ENCODE peak calls at places on chromosomes 4 and X, in four cellular contexts. G is lower lobe of right lung, U is putamen, J is H54. V is an unnamed sample.

GRCh38 chr4:26331380-26331945 is 10.6 kb downstream of the RBPJ start:
- DNase-seq in G (no peak), U (no peak), J (no peak), V (no peak)

GRCh38 chr4:147560632-147561031 is 56.6 kb upstream of the TMEM184C start:
- DNase-seq in G (no peak), U (no peak), J (no peak), V (no peak)

GRCh38 chrX:31268359-31268758 is 196.5 kb upstream of the FTHL17 start:
- DNase-seq in G (no peak), U (no peak), J (no peak), V (no peak)

GRCh38 chr4:105765690-105766407 is 57.3 kb downstream of the GSTCD start:
- DNase-seq in G (no peak), U (no peak), J (peak; percentile 5), V (peak; percentile 65)

GRCh38 chrX:47078129-47079043 is at the start of gene RGN:
- DNase-seq in G (no peak), U (no peak), J (no peak), V (peak; percentile 24)

GRCh38 chr4:107258359-107258758 is 222.2 kb upstream of the DKK2 start:
- DNase-seq in G (no peak), U (no peak), J (no peak), V (peak; percentile 15)

GRCh38 chr4:36244257-36245084 is at the start of gene ARAP2:
- DNase-seq in G (peak; percentile 83), U (peak; percentile 71), J (peak; percentile 48), V (peak; percentile 8)

GRCh38 chr4:158777423-158777822 is 8.6 kb downstream of the FNIP2 start:
- DNase-seq in G (no peak), U (no peak), J (no peak), V (no peak)

GRCh38 chr4:110869862-110870577 is 247.1 kb upstream of the PITX2 start:
- DNase-seq in G (no peak), U (no peak), J (no peak), V (no peak)

GRCh38 chr4:188578657-188579056 is 439.4 kb downstream of the TRIML1 start:
- DNase-seq in G (no peak), U (no peak), J (no peak), V (no peak)

GRCh38 chr4:45350438-45350837 is 624.1 kb upstream of the GNPDA2 start:
- DNase-seq in G (no peak), U (peak; percentile 19), J (no peak), V (no peak)

GRCh38 chrX:102599084-102599949 is at the start of gene ARMCX5:
- DNase-seq in G (peak; percentile 78), U (peak; percentile 77), J (peak; percentile 35), V (peak; percentile 55)

GRCh38 chr4:76993787-76994641 is 44.5 kb downstream of the SEPTIN11 start:
- DNase-seq in G (no peak), U (peak; percentile 61), J (no peak), V (no peak)

GRCh38 chr4:139154538-139154937 is 22.5 kb downstream of the ELF2 start:
- DNase-seq in G (no peak), U (no peak), J (no peak), V (no peak)

GRCh38 chr4:123554263-123554662 is 157.7 kb downstream of the SPRY1 start:
- DNase-seq in G (no peak), U (no peak), J (no peak), V (no peak)

GRCh38 chrX:53280316-53280702 is 1.1 kb downstream of the IQSEC2 start:
- DNase-seq in G (no peak), U (no peak), J (no peak), V (no peak)

GRCh38 chr4:26741491-26741871 is 119.2 kb upstream of the STIM2 start:
- DNase-seq in G (no peak), U (no peak), J (no peak), V (peak; percentile 9)

GRCh38 chrX:131970347-131970746 is 52.8 kb upstream of the STK26 start:
- DNase-seq in G (no peak), U (no peak), J (no peak), V (no peak)

GRCh38 chr4:55820260-55820659 is 670 bp downstream of the EXOC1L start:
- DNase-seq in G (no peak), U (no peak), J (no peak), V (no peak)

GRCh38 chr4:26515936-26516335 is 25.7 kb upstream of the CCKAR start:
- DNase-seq in G (no peak), U (no peak), J (no peak), V (no peak)

GRCh38 chrX:104098151-104098808 is 14.0 kb upstream of the ZCCHC18 start:
- DNase-seq in G (no peak), U (peak; percentile 67), J (no peak), V (peak; percentile 45)

GRCh38 chrX:68503830-68504229 is 5.0 kb downstream of the YIPF6 start:
- DNase-seq in G (no peak), U (no peak), J (no peak), V (no peak)

GRCh38 chr4:180456928-180457327 is 1786.3 kb upstream of the TENM3 start:
- DNase-seq in G (no peak), U (no peak), J (no peak), V (no peak)

GRCh38 chr4:98555798-98556445 is 102.5 kb downstream of the TSPAN5 start:
- DNase-seq in G (no peak), U (no peak), J (no peak), V (no peak)

GRCh38 chrX:147953976-147954375 is 27.2 kb upstream of the FMR1NB start:
- DNase-seq in G (no peak), U (no peak), J (no peak), V (no peak)

GRCh38 chr4:67593741-67594175 is 35.2 kb downstream of the STAP1 start:
- DNase-seq in G (no peak), U (no peak), J (no peak), V (no peak)

GRCh38 chr4:2103843-2104547 is 44.9 kb downstream of the NAT8L start:
- DNase-seq in G (no peak), U (no peak), J (no peak), V (no peak)

GRCh38 chr4:85837334-85837733 is 362.4 kb downstream of the ARHGAP24 start:
- DNase-seq in G (no peak), U (no peak), J (no peak), V (no peak)

GRCh38 chr4:5072948-5073347 is 21.7 kb downstream of the STK32B start:
- DNase-seq in G (no peak), U (no peak), J (no peak), V (no peak)

V was measured in AG08396.